ENCODE peak calls at places on chromosomes 11 and 22, in eight cellular contexts. S is HL-60, C is Peyer's patch, H is IMR-90, L is tibial artery, Y is brain microvascular endothelial cell, G is astrocyte of the cerebellum, D is epithelial cell of esophagus. P is an unnamed sample.
A peak's percentile ranks its signal among the peaks of the same experiment; 100 is the strongest.

GRCh38 chr11:95688501-95689222 is 100.9 kb downstream of the FAM76B start:
- DNase-seq in S (no peak), C (no peak), H (no peak), L (no peak), Y (no peak), G (no peak), D (peak; percentile 70), P (no peak)

GRCh38 chr11:44574620-44575287 is 9.3 kb downstream of the CD82 start:
- DNase-seq in S (no peak), C (peak; percentile 60), H (peak; percentile 98), L (no peak), Y (peak; percentile 92), G (peak; percentile 69), D (peak; percentile 97), P (peak; percentile 88)

GRCh38 chr22:36818010-36818642 is 1.3 kb upstream of the PVALB start:
- DNase-seq in S (no peak), C (no peak), H (no peak), L (no peak), Y (no peak), G (no peak), D (peak; percentile 42), P (no peak)

GRCh38 chr11:75399344-75400109 is at the start of gene RPS3:
- DNase-seq in S (peak; percentile 90), C (peak; percentile 95), H (peak; percentile 91), L (peak; percentile 95), Y (peak; percentile 87), G (peak; percentile 81), D (peak; percentile 93), P (peak; percentile 92)

GRCh38 chr11:117299351-117300300 is 8.5 kb downstream of the BACE1-AS start:
- DNase-seq in S (no peak), C (no peak), H (no peak), L (no peak), Y (no peak), G (no peak), D (no peak), P (no peak)

GRCh38 chr11:81673001-81673400 is 1060.7 kb downstream of the FAM181B start:
- DNase-seq in S (no peak), C (no peak), H (no peak), L (no peak), Y (peak; percentile 57), G (peak; percentile 47), D (peak; percentile 45), P (peak; percentile 47)

GRCh38 chr11:124783002-124783401 is 17.2 kb downstream of the MSANTD2 start:
- DNase-seq in S (no peak), C (no peak), H (peak; percentile 15), L (no peak), Y (no peak), G (no peak), D (no peak), P (no peak)

GRCh38 chr11:35118906-35119305 is 20.1 kb upstream of the CD44 start:
- DNase-seq in S (no peak), C (peak; percentile 61), H (no peak), L (no peak), Y (no peak), G (no peak), D (no peak), P (no peak)

GRCh38 chr11:66494458-66494857 is 14.2 kb downstream of the DPP3 start:
- DNase-seq in S (no peak), C (no peak), H (no peak), L (no peak), Y (no peak), G (no peak), D (no peak), P (no peak)

GRCh38 chr22:23233746-23234408 is 53.6 kb downstream of the BCR start:
- DNase-seq in S (no peak), C (no peak), H (peak; percentile 92), L (no peak), Y (peak; percentile 41), G (no peak), D (no peak), P (peak; percentile 77)

GRCh38 chr11:8601376-8602133 is 7.5 kb upstream of the STK33 start:
- DNase-seq in S (no peak), C (no peak), H (no peak), L (no peak), Y (no peak), G (no peak), D (no peak), P (no peak)

GRCh38 chr22:23220485-23221350 is 40.4 kb downstream of the BCR start:
- DNase-seq in S (peak; percentile 85), C (peak; percentile 52), H (peak; percentile 53), L (no peak), Y (no peak), G (no peak), D (peak; percentile 85), P (no peak)

GRCh38 chr11:94546886-94547285 is 3.2 kb downstream of the FUT4 start:
- DNase-seq in S (no peak), C (no peak), H (no peak), L (no peak), Y (no peak), G (no peak), D (peak; percentile 63), P (no peak)
- TF ChIP-seq CTCF in S (no peak), C (no peak), H (no peak), L (no peak), Y (no peak), G (no peak), D (peak; percentile 4), P (no peak)

GRCh38 chr11:33461726-33462125 is 204.5 kb downstream of the HIPK3 start:
- DNase-seq in S (no peak), C (no peak), H (no peak), L (no peak), Y (no peak), G (no peak), D (peak; percentile 87), P (no peak)
- H3K4me3 ChIP-seq in S (no peak overlapping the region), C (no peak overlapping the region), H (no peak overlapping the region), L (no peak overlapping the region), Y (no peak overlapping the region), G (no peak overlapping the region), D (no peak overlapping the region), P (no peak overlapping the region)

DNA sequence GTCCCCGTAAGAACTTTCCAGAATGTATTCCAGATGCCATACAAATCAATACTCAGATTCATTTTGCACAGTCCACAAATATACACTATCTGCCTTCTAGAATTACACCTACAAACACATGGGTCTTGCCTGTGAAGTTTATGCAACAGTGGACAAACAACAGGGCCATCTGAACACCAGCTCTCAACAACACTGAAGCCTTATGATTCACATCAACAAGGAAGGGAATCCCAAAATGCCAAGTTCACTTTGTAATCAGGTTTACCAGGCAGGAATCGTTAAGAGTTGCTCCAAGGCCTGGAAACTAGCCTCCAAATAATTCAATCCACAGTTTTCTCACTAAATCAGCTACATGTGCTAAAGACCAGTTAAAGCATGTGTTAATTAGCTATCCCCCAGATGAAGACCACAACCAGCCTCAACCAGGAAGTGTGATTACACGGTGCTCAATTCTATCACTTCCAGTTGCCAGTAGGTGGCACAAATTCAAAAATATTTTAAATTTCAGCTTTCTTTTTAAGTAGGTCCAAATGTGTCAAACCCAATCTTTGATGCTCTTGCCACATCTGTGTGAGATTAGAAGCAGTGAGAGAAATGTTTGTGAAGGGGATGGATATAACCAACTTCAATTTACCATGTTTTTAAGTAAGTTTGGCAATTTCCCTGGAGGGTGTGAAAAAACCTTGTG is 139.1 kb upstream of the BDNF start:
- DNase-seq in S (no peak), C (no peak), H (peak; percentile 19), L (no peak), Y (peak; percentile 11), G (peak; percentile 23), D (peak; percentile 27), P (peak; percentile 35)
- TF ChIP-seq CTCF in S (peak; percentile 10), C (no peak), H (peak; percentile 38), L (no peak), Y (peak; percentile 61), G (peak; percentile 21), D (peak; percentile 52), P (peak; percentile 36)

DNA sequence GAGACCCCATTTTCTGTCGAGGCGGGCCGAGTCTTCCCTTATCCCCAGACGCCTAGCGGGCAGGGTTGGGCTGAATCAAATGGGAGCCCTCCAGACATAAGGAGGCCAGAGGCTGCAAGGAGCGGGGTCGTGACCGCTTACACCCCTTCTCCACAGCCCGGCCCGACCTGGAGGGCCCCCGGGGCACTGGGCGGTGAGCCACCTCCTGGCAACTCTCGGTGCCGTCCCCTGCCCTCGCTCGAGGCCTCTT is 499 bp upstream of the GP1BB start:
- DNase-seq in S (no peak), C (no peak), H (no peak), L (no peak), Y (no peak), G (no peak), D (no peak), P (no peak)
- H3K4me3 ChIP-seq in S (no peak overlapping the region), C (no peak overlapping the region), H (no peak overlapping the region), L (no peak overlapping the region), Y (no peak overlapping the region), G (no peak overlapping the region), D (no peak overlapping the region), P (no peak overlapping the region)

GRCh38 chr11:21928834-21929233 is 264.1 kb upstream of the ANO5 start:
- DNase-seq in S (no peak), C (no peak), H (no peak), L (no peak), Y (no peak), G (no peak), D (no peak), P (no peak)

GRCh38 chr11:21927628-21928027 is 265.3 kb upstream of the ANO5 start:
- DNase-seq in S (no peak), C (no peak), H (no peak), L (no peak), Y (no peak), G (no peak), D (no peak), P (no peak)

GRCh38 chr11:21931436-21932101 is 261.3 kb upstream of the ANO5 start:
- DNase-seq in S (no peak), C (no peak), H (no peak), L (no peak), Y (no peak), G (no peak), D (peak; percentile 15), P (no peak)

GRCh38 chr11:21933095-21933494 is 259.8 kb upstream of the ANO5 start:
- DNase-seq in S (no peak), C (no peak), H (no peak), L (no peak), Y (no peak), G (no peak), D (peak; percentile 3), P (no peak)
- TF ChIP-seq CTCF in S (peak; percentile 17), C (peak; percentile 26), H (no peak), L (peak; percentile 33), Y (no peak), G (peak; percentile 30), D (no peak), P (peak; percentile 19)

GRCh38 chr11:58928691-58929090 is 10.6 kb upstream of the GLYATL1 start:
- DNase-seq in S (no peak), C (no peak), H (no peak), L (no peak), Y (no peak), G (no peak), D (no peak), P (no peak)
- H3K4me3 ChIP-seq in S (no peak overlapping the region), C (no peak overlapping the region), H (no peak overlapping the region), L (no peak overlapping the region), Y (no peak overlapping the region), G (no peak overlapping the region), D (no peak overlapping the region), P (no peak overlapping the region)

P was measured in astrocyte of the spinal cord.